ENCODE peak calls at places on chromosomes 6 and 20, in nine cellular contexts. L, J, B, O, U, K, E, R and T are unnamed samples.

GRCh38 chr6:118403036-118403435 is 145.1 kb upstream of the PLN start:
- DNase-seq in L (no peak), J (no peak), B (no peak), O (no peak), U (no peak), K (no peak), E (no peak), R (no peak), T (no peak)

GRCh38 chr6:36752886-36753506 is 55.4 kb downstream of the RAB44 start:
- DNase-seq in L (peak; percentile 75), J (no peak), B (no peak), O (no peak), U (no peak), K (no peak), E (peak; percentile 36), R (no peak), T (no peak)

GRCh38 chr6:37696220-37696840 is 1.4 kb downstream of the MDGA1 start:
- DNase-seq in L (no peak), J (no peak), B (peak; percentile 72), O (peak; percentile 54), U (no peak), K (peak; percentile 66), E (no peak), R (peak; percentile 31), T (no peak)

GRCh38 chr6:130858498-130859160 is 31.4 kb downstream of the SMLR1 start:
- DNase-seq in L (no peak), J (no peak), B (no peak), O (no peak), U (no peak), K (no peak), E (no peak), R (no peak), T (no peak)

GRCh38 chr6:118580585-118581419 is 32.7 kb downstream of the PLN start:
- DNase-seq in L (no peak), J (no peak), B (peak; percentile 72), O (no peak), U (peak; percentile 53), K (peak; percentile 49), E (no peak), R (no peak), T (peak; percentile 66)

GRCh38 chr6:104284872-104285271 is 574.8 kb downstream of the HACE1 start:
- DNase-seq in L (no peak), J (no peak), B (no peak), O (no peak), U (no peak), K (no peak), E (no peak), R (no peak), T (no peak)

GRCh38 chr6:42030585-42031506 is 19.5 kb upstream of the TAF8 start:
- DNase-seq in L (no peak), J (no peak), B (no peak), O (peak; percentile 72), U (no peak), K (peak; percentile 56), E (peak; percentile 85), R (no peak), T (no peak)

GRCh38 chr20:32945710-32946221 is 58.5 kb downstream of the SUN5 start:
- DNase-seq in L (no peak), J (no peak), B (no peak), O (no peak), U (no peak), K (peak; percentile 44), E (no peak), R (no peak), T (no peak)

GRCh38 chr6:18978330-18979128 is 591.4 kb downstream of the RNF144B start:
- DNase-seq in L (no peak), J (no peak), B (no peak), O (no peak), U (peak; percentile 7), K (no peak), E (no peak), R (no peak), T (no peak)
- TF ChIP-seq EP300 in L (no peak), J (no peak), B (no peak), O (no peak), U (no peak), K (no peak), E (no peak), R (no peak), T (no peak)

GRCh38 chr6:33989016-33989854 is 156.7 kb downstream of the GRM4 start:
- DNase-seq in L (no peak), J (no peak), B (peak; percentile 44), O (no peak), U (no peak), K (peak; percentile 4), E (no peak), R (peak; percentile 24), T (no peak)

GRCh38 chr6:33987531-33988021 is 158.3 kb downstream of the GRM4 start:
- DNase-seq in L (peak; percentile 51), J (no peak), B (peak; percentile 28), O (no peak), U (no peak), K (no peak), E (no peak), R (peak; percentile 76), T (no peak)

GRCh38 chr6:33985947-33986346 is 159.9 kb downstream of the GRM4 start:
- DNase-seq in L (no peak), J (no peak), B (no peak), O (no peak), U (no peak), K (no peak), E (no peak), R (no peak), T (no peak)

GRCh38 chr6:33990061-33990541 is 155.8 kb downstream of the GRM4 start:
- DNase-seq in L (no peak), J (no peak), B (peak; percentile 40), O (no peak), U (no peak), K (peak; percentile 7), E (no peak), R (peak; percentile 15), T (no peak)

DNA sequence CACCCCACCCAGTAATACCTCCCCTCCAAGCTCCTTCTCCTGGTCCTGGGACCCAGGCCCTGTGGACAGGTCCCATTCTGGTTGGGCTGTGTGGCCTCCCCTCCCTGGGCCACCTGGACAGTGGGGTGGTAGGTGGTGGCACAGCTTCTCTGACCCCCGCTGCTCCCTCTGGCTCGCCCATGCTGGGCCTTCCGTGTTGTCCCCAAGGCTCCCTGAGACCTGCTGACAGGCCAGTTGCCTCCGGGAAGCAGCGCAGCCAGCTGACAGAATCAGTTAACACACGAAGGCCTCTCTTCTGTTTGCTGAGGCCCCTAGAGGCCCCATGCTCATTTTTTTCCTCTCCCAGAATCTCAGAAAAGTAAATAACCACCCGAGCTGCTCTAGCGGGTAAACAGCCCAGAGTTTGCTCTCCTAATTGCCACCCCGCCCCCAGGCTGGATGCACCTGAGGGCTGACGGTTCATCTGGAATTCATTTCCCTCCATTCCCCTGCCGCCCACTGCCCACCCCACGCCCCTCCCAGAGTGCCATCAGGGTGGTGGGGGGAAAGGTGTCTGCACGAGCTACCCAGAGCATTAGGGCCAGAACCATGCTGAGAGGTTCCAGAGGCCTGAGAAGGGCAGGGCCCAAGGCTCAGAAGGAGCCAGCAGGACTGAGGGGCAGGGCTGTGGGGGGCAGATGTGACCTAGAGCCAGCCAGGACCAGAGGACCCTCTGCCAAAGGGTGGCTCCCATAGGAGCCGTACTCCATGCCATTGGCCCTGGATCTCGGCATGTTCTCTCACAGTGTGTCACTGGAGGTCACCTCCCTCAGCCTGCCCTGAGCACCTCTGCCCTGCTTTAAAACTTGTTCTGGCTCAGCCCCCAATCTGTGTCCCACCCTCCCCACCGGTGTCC is 157.5 kb downstream of the GRM4 start:
- DNase-seq in L (peak; percentile 55), J (no peak), B (peak; percentile 40), O (no peak), U (no peak), K (peak; percentile 45), E (no peak), R (peak; percentile 76), T (no peak)
- TF ChIP-seq EP300 in L (no peak), J (no peak), B (no peak), O (no peak), U (no peak), K (no peak), E (no peak), R (no peak), T (no peak)

GRCh38 chr6:166309977-166310376 is 1.8 kb upstream of the PRR18 start:
- DNase-seq in L (no peak), J (no peak), B (no peak), O (no peak), U (no peak), K (no peak), E (no peak), R (no peak), T (no peak)

GRCh38 chr6:166314454-166314853 is 6.3 kb upstream of the PRR18 start:
- DNase-seq in L (no peak), J (no peak), B (no peak), O (no peak), U (no peak), K (no peak), E (no peak), R (no peak), T (no peak)

GRCh38 chr6:166310634-166311033 is 2.4 kb upstream of the PRR18 start:
- DNase-seq in L (no peak), J (no peak), B (no peak), O (no peak), U (no peak), K (no peak), E (no peak), R (no peak), T (no peak)

GRCh38 chr6:166312832-166313231 is 4.6 kb upstream of the PRR18 start:
- DNase-seq in L (no peak), J (no peak), B (no peak), O (no peak), U (no peak), K (no peak), E (no peak), R (no peak), T (no peak)

DNA sequence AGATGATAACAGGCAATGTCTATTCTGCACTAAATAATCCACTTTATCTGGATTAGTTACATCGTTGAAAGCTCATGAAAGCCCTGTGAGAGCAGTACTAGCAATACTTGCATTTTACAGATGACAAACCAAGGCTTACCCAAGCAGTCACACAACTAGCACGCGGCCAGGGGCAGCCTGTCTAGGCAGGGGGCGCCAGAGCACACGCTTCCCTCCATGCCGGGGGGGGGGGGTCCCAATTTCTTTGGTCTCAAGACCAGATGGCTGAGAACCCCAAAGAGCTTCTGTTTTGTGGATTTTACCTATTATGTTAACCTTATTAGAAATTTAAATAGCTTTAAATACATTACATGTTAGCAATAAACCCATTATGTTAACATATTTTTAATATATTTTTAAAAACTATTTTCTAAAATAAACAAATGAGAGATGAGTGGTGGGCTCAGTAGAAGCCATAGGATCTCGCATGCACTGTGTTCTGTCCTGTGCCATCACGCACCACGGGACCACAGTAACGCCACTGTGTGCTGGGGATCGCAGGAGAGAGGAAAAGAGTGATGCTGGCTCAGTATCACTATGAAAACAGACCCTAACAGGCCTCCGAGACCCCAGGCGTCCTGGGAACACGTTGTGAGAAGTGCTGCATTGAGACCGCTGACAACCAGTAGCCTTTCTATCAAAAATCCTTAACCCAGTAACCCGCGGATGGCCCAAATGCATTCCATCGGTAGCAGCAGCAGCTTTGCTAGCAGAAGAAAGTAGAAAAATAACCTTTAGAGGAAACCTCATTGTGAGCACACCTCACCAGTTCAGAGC is 5.3 kb upstream of the PRR18 start:
- DNase-seq in L (peak; percentile 27), J (no peak), B (no peak), O (no peak), U (peak; percentile 18), K (peak; percentile 74), E (peak; percentile 46), R (peak; percentile 53), T (no peak)
- TF ChIP-seq EP300 in L (no peak), J (no peak), B (no peak), O (no peak), U (no peak), K (no peak), E (no peak), R (no peak), T (no peak)

GRCh38 chr20:37284691-37285124 is 4.7 kb upstream of the MANBAL start:
- DNase-seq in L (no peak), J (no peak), B (no peak), O (no peak), U (no peak), K (no peak), E (no peak), R (no peak), T (no peak)

GRCh38 chr20:37283530-37284195 is 5.8 kb upstream of the MANBAL start:
- DNase-seq in L (no peak), J (no peak), B (no peak), O (no peak), U (no peak), K (no peak), E (no peak), R (no peak), T (no peak)

GRCh38 chr20:37285664-37286374 is 3.6 kb upstream of the MANBAL start:
- DNase-seq in L (no peak), J (no peak), B (no peak), O (no peak), U (no peak), K (no peak), E (no peak), R (no peak), T (no peak)

GRCh38 chr20:37279820-37280219 is 9.6 kb upstream of the MANBAL start:
- DNase-seq in L (no peak), J (no peak), B (no peak), O (no peak), U (no peak), K (no peak), E (no peak), R (no peak), T (no peak)

GRCh38 chr20:37282558-37282957 is 6.9 kb upstream of the MANBAL start:
- DNase-seq in L (peak; percentile 19), J (no peak), B (no peak), O (no peak), U (peak; percentile 79), K (no peak), E (no peak), R (no peak), T (peak; percentile 82)
- TF ChIP-seq EP300 in L (no peak), J (no peak), B (no peak), O (no peak), U (no peak), K (no peak), E (no peak), R (no peak), T (no peak)